ENCODE peak calls at places on chromosomes 2 and 18, in five cellular contexts. Q, R, N, J and Y are unnamed samples.

GRCh38 chr2:144382848-144383247 is 137.1 kb downstream of the ZEB2 start:
- DNase-seq in R (no peak), J (peak; percentile 80), Q (no peak), N (no peak), Y (no peak)

GRCh38 chr2:584863-585823 is 92.1 kb downstream of the TMEM18 start:
- DNase-seq in N (peak; percentile 42), J (no peak), R (no peak), Q (no peak), Y (no peak)

GRCh38 chr2:230299618-230300017 is 27.4 kb upstream of the SP140L start:
- DNase-seq in R (no peak), Q (no peak), N (no peak), J (no peak), Y (no peak)

GRCh38 chr2:26718949-26719686 is 26.6 kb downstream of the KCNK3 start:
- DNase-seq in Q (no peak), N (no peak), R (no peak), J (no peak), Y (no peak)

GRCh38 chr18:44938396-44939036 is 257.8 kb downstream of the SETBP1 start:
- DNase-seq in Q (no peak), R (no peak), J (no peak), N (no peak), Y (no peak)

GRCh38 chr18:48546411-48546810 is 7.6 kb downstream of the CTIF start:
- DNase-seq in Q (no peak), N (no peak), R (no peak), J (no peak), Y (no peak)

GRCh38 chr18:24204904-24205303 is 66.0 kb downstream of the CABYR start:
- DNase-seq in R (no peak), J (no peak), N (no peak), Q (no peak), Y (no peak)

GRCh38 chr2:18413794-18414396 is 146.6 kb downstream of the RDH14 start:
- DNase-seq in R (no peak), Q (no peak), N (no peak), J (no peak), Y (peak; percentile 24)

GRCh38 chr2:129763190-129763846 is 216.1 kb upstream of the RAB6C start:
- DNase-seq in N (no peak), Q (no peak), R (no peak), J (no peak), Y (no peak)

GRCh38 chr2:172350844-172351480 is 76.4 kb upstream of the ITGA6 start:
- DNase-seq in Q (no peak), R (no peak), N (no peak), J (no peak), Y (no peak)

GRCh38 chr18:3500016-3500415 is 50.0 kb downstream of the TGIF1 start:
- DNase-seq in N (no peak), Q (peak; percentile 8), J (no peak), R (no peak), Y (no peak)

GRCh38 chr2:152016175-152017120 is 82.4 kb downstream of the CACNB4 start:
- DNase-seq in Q (peak; percentile 75), R (no peak), N (no peak), J (no peak), Y (no peak)

GRCh38 chr2:2663401-2664036 is 332.4 kb upstream of the MYT1L start:
- DNase-seq in R (no peak), J (no peak), N (no peak), Q (no peak), Y (no peak)

GRCh38 chr2:33437297-33437696 is 39.2 kb upstream of the RASGRP3 start:
- DNase-seq in R (peak; percentile 40), N (no peak), Q (no peak), J (no peak), Y (no peak)

GRCh38 chr2:3784731-3785130 is 81.4 kb downstream of the DCDC2C start:
- DNase-seq in R (no peak), Q (no peak), J (no peak), N (no peak), Y (no peak)

GRCh38 chr2:19158899-19159298 is 199.5 kb downstream of the OSR1 start:
- DNase-seq in Q (peak; percentile 9), N (no peak), R (no peak), J (no peak), Y (no peak)

GRCh38 chr2:225083276-225083675 is 41.0 kb upstream of the DOCK10 start:
- DNase-seq in Q (no peak), R (no peak), J (no peak), N (no peak), Y (no peak)

GRCh38 chr2:196275646-196276352 is 104.4 kb upstream of the STK17B start:
- DNase-seq in N (no peak), J (no peak), Q (no peak), R (no peak), Y (no peak)

GRCh38 chr2:195009202-195009601 is 647.8 kb upstream of the SLC39A10 start:
- DNase-seq in J (no peak), R (no peak), Q (no peak), N (no peak), Y (no peak)

GRCh38 chr2:181250691-181251090 is 206.5 kb upstream of the ITGA4 start:
- DNase-seq in N (no peak), Q (no peak), R (no peak), J (no peak), Y (no peak)

GRCh38 chr2:227378371-227378782 is 729 bp downstream of the TM4SF20 start:
- DNase-seq in R (no peak), Q (no peak), N (no peak), J (no peak), Y (no peak)

GRCh38 chr2:47076586-47077441 is 78.3 kb downstream of the STPG4 start:
- DNase-seq in J (no peak), N (no peak), Q (peak; percentile 100), R (no peak), Y (peak; percentile 94)
- H3K4me1 ChIP-seq in J (peaks cover 9% of the 10 kb centered on the region), N (no peaks in the 10 kb centered on the region), Q (peaks cover 83% of the 10 kb centered on the region), R (peaks cover 11% of the 10 kb centered on the region), Y (peaks cover 99% of the 10 kb centered on the region)

GRCh38 chr2:54724150-54724559 is 693 bp downstream of the EML6 start:
- DNase-seq in R (no peak), Q (no peak), J (no peak), N (no peak), Y (no peak)

GRCh38 chr2:54726431-54726830 is 3.0 kb downstream of the EML6 start:
- DNase-seq in R (no peak), J (no peak), Q (no peak), N (no peak), Y (no peak)

GRCh38 chr2:54726940-54727339 is 3.5 kb downstream of the EML6 start:
- DNase-seq in J (no peak), R (no peak), Q (no peak), N (no peak), Y (no peak)

GRCh38 chr2:54724560-54725342 is 1.3 kb downstream of the EML6 start:
- DNase-seq in R (no peak), N (peak; percentile 67), J (no peak), Q (no peak), Y (no peak)

GRCh38 chr2:54725343-54726099 is 2.1 kb downstream of the EML6 start:
- DNase-seq in N (no peak), Q (no peak), J (no peak), R (no peak), Y (no peak)
- TF ChIP-seq ZNF274 in N (no peak), Q (no peak), J (no peak), R (no peak), Y (no peak)

GRCh38 chr2:159497857-159498256 is 118.5 kb downstream of the BAZ2B start:
- DNase-seq in N (no peak), Q (no peak), J (no peak), R (no peak), Y (peak; percentile 13)
- H3K4me1 ChIP-seq in N (no peaks in the 10 kb centered on the region), Q (no peaks in the 10 kb centered on the region), J (no peaks in the 10 kb centered on the region), R (peaks cover 7% of the 10 kb centered on the region), Y (peaks cover 23% of the 10 kb centered on the region)

GRCh38 chr2:36294290-36294689 is 61.3 kb upstream of the CRIM1 start:
- DNase-seq in Q (no peak), N (no peak), J (no peak), R (no peak), Y (no peak)
- TF ChIP-seq ZNF274 in Q (no peak), N (no peak), J (no peak), R (no peak), Y (no peak)

GRCh38 chr2:9811679-9812511 is 31.4 kb upstream of the TAF1B start:
- DNase-seq in J (no peak), N (peak; percentile 24), R (no peak), Q (no peak), Y (no peak)
- H3K4me1 ChIP-seq in J (no peaks in the 10 kb centered on the region), N (no peaks in the 10 kb centered on the region), R (peaks cover 19% of the 10 kb centered on the region), Q (peaks cover 27% of the 10 kb centered on the region), Y (peaks cover 7% of the 10 kb centered on the region)